ENCODE peak calls at places on chromosome 7, in nine cellular contexts. S is D341Med; U is left colon; N is fibroblast of mammary gland; W is left ventricle myocardium inferior; B is astrocyte of the cerebellum; E is cardiac muscle cell; M is NCI-H748 treated with DMSO at 0.1 percent for 48 hours; G is activated T-helper 9 cell treated with anti-CD3 and anti-CD28 coated beads, Interleukin-2, amount 50 U/mL, for 16 hours. J is an unnamed sample.

GRCh38 chr7:21426958-21427860 is 674 bp upstream of the SP4 start:
- DNase-seq in S (peak), U (peak), N (peak), W (peak), B (peak), E (peak), M (peak), G (peak), J (peak)

GRCh38 chr7:101913876-101914275 is 96.5 kb downstream of the CUX1 start:
- DNase-seq in S (no peak), U (no peak), N (peak), W (no peak), B (no peak), E (peak), M (no peak), G (no peak), J (no peak)

GRCh38 chr7:214410-215212 is 22.2 kb downstream of the FAM20C start:
- DNase-seq in S (no peak), U (no peak), N (peak), W (no peak), B (peak), E (no peak), M (no peak), G (no peak), J (peak)

GRCh38 chr7:2068693-2069471 is 163.9 kb downstream of the MAD1L1 start:
- DNase-seq in S (no peak), U (no peak), N (no peak), W (no peak), B (no peak), E (no peak), M (no peak), G (no peak), J (peak)

GRCh38 chr7:155356323-155357105 is 58.8 kb downstream of the INSIG1 start:
- DNase-seq in S (peak), U (no peak), N (no peak), W (no peak), B (no peak), E (no peak), M (peak), G (no peak), J (peak)

GRCh38 chr7:88835147-88835728 is 39.7 kb upstream of the TEX47 start:
- DNase-seq in S (peak), U (no peak), N (peak), W (no peak), B (peak), E (peak), M (peak), G (no peak), J (peak)

GRCh38 chr7:2993868-2994267 is 49.8 kb downstream of the CARD11 start:
- DNase-seq in S (no peak), U (peak), N (no peak), W (no peak), B (no peak), E (no peak), M (no peak), G (no peak), J (no peak)

GRCh38 chr7:79434098-79434497 is 19.4 kb downstream of the MAGI2 start:
- DNase-seq in S (no peak), U (no peak), N (peak), W (no peak), B (no peak), E (no peak), M (no peak), G (no peak), J (peak)

GRCh38 chr7:108093903-108094302 is 36.3 kb downstream of the LAMB4 start:
- DNase-seq in S (no peak), U (no peak), N (peak), W (no peak), B (no peak), E (peak), M (no peak), G (no peak), J (peak)

GRCh38 chr7:23294549-23295400 is 4.4 kb upstream of the MALSU1 start:
- DNase-seq in S (no peak), U (no peak), N (no peak), W (no peak), B (no peak), E (no peak), M (no peak), G (no peak), J (no peak)

GRCh38 chr7:26629696-26630095 is 234.7 kb downstream of the SKAP2 start:
- DNase-seq in S (no peak), U (no peak), N (no peak), W (no peak), B (no peak), E (no peak), M (no peak), G (no peak), J (no peak)

GRCh38 chr7:28619256-28619655 is 206.9 kb downstream of the CREB5 start:
- DNase-seq in S (no peak), U (no peak), N (no peak), W (no peak), B (no peak), E (no peak), M (no peak), G (no peak), J (no peak)